ENCODE peak calls at places on chromosomes 7 and 10, in eight cellular contexts. O, G, Q, W, D, Z, B and L are unnamed samples.

GRCh38 chr10:77406764-77407430 is 230.7 kb downstream of the KCNMA1 start:
- DNase-seq in O (no peak), G (no peak), Q (no peak), W (no peak), D (no peak), Z (no peak), B (no peak), L (no peak)

GRCh38 chr7:143387156-143387975 is 6.2 kb downstream of the ZYX start:
- DNase-seq in O (no peak), G (no peak), Q (no peak), W (peak), D (peak), Z (no peak), B (no peak), L (no peak)

GRCh38 chr7:144256112-144256511 is 8.5 kb downstream of the OR2A7 start:
- DNase-seq in O (no peak), G (no peak), Q (no peak), W (peak), D (peak), Z (no peak), B (no peak), L (no peak)

GRCh38 chr10:79367421-79368189 is 20.3 kb downstream of the PPIF start:
- DNase-seq in O (no peak), G (no peak), Q (no peak), W (peak), D (no peak), Z (no peak), B (no peak), L (no peak)

GRCh38 chr10:91050371-91051034 is 129.6 kb upstream of the ANKRD1 start:
- DNase-seq in O (no peak), G (no peak), Q (no peak), W (no peak), D (no peak), Z (no peak), B (no peak), L (peak)

GRCh38 chr10:12279281-12279680 is 70.1 kb upstream of the CAMK1D start:
- DNase-seq in O (no peak), G (no peak), Q (no peak), W (no peak), D (no peak), Z (no peak), B (no peak), L (no peak)

GRCh38 chr10:96082748-96083147 is 39.4 kb downstream of the CCNJ start:
- DNase-seq in O (no peak), G (no peak), Q (no peak), W (no peak), D (no peak), Z (no peak), B (no peak), L (no peak)

GRCh38 chr7:43303740-43304241 is 191.3 kb downstream of the HECW1 start:
- DNase-seq in O (no peak), G (peak), Q (no peak), W (no peak), D (no peak), Z (no peak), B (no peak), L (no peak)

GRCh38 chr7:92421676-92422435 is 25.4 kb upstream of the GATAD1 start:
- DNase-seq in O (no peak), G (no peak), Q (no peak), W (peak), D (no peak), Z (no peak), B (no peak), L (no peak)